ENCODE peak calls at places on chromosome 16, in nine cellular contexts. W, L, K, P, J, R, M, T and N are unnamed samples.

GRCh38 chr16:9153502-9153864 is 62.0 kb downstream of the HAPSTR1 start:
- DNase-seq in P (no peak), R (no peak), J (no peak), K (no peak), W (no peak), M (no peak), L (no peak), T (no peak), N (no peak)

GRCh38 chr16:4472880-4473279 is 1.5 kb downstream of the NMRAL1 start:
- DNase-seq in K (no peak), W (no peak), R (no peak), L (no peak), P (no peak), J (no peak), T (no peak), M (no peak), N (no peak)

GRCh38 chr16:70574595-70575271 is 51.1 kb downstream of the SF3B3 start:
- DNase-seq in W (no peak), P (no peak), T (no peak), J (no peak), R (no peak), K (no peak), M (no peak), L (no peak), N (no peak)

GRCh38 chr16:15557258-15557657 is 85.7 kb downstream of the MARF1 start:
- DNase-seq in K (no peak), M (no peak), P (no peak), R (no peak), J (no peak), L (no peak), W (no peak), T (no peak), N (no peak)

GRCh38 chr16:54928016-54928356 is 2.7 kb upstream of the IRX5 start:
- DNase-seq in R (no peak), T (no peak), P (no peak), W (no peak), K (peak; percentile 24), M (no peak), L (no peak), J (no peak), N (no peak)

GRCh38 chr16:67562918-67563707 is 787 bp downstream of the CTCF start:
- DNase-seq in J (no peak), W (peak; percentile 58), T (peak; percentile 75), P (peak; percentile 78), M (peak; percentile 65), R (peak; percentile 47), L (peak; percentile 68), K (peak; percentile 66), N (peak; percentile 80)

GRCh38 chr16:56515665-56516064 is 4.2 kb downstream of the BBS2 start:
- DNase-seq in K (no peak), J (no peak), R (no peak), T (no peak), L (no peak), P (no peak), W (no peak), M (no peak), N (no peak)

GRCh38 chr16:50208460-50208931 is 55.4 kb downstream of the TENT4B start:
- DNase-seq in J (peak; percentile 10), M (no peak), W (no peak), T (no peak), K (no peak), P (no peak), L (no peak), R (no peak), N (no peak)

GRCh38 chr16:11534262-11534661 is 52.5 kb downstream of the LITAF start:
- DNase-seq in R (no peak), L (no peak), T (no peak), W (no peak), J (no peak), P (no peak), M (no peak), K (no peak), N (no peak)

GRCh38 chr16:7946142-7946541 is 613.5 kb downstream of the RBFOX1 start:
- DNase-seq in T (no peak), J (no peak), K (no peak), W (peak; percentile 27), P (no peak), R (no peak), L (no peak), M (no peak), N (no peak)

GRCh38 chr16:70795513-70795912 is 5.4 kb downstream of the VAC14 start:
- DNase-seq in M (no peak), T (no peak), L (no peak), K (no peak), W (no peak), P (no peak), R (no peak), J (no peak), N (no peak)

GRCh38 chr16:31157136-31157535 is 7.3 kb upstream of the PRSS36 start:
- DNase-seq in M (no peak), R (no peak), W (no peak), L (no peak), K (no peak), P (peak; percentile 70), T (no peak), J (no peak), N (no peak)

GRCh38 chr16:85718682-85719081 is 29.9 kb upstream of the GINS2 start:
- DNase-seq in W (peak; percentile 67), K (no peak), L (no peak), P (no peak), J (no peak), R (no peak), M (no peak), T (no peak), N (peak; percentile 59)

GRCh38 chr16:29789775-29790182 is 772 bp upstream of the KIF22 start:
- DNase-seq in W (no peak), L (no peak), M (no peak), R (no peak), K (peak; percentile 40), P (no peak), T (no peak), J (no peak), N (peak; percentile 58)

GRCh38 chr16:5971106-5971505 is 873.5 kb upstream of the EEF2KMT start:
- DNase-seq in L (no peak), P (no peak), J (no peak), K (no peak), R (no peak), T (no peak), M (no peak), W (no peak), N (no peak)

GRCh38 chr16:495127-495748 is 32.3 kb upstream of the CAPN15 start:
- DNase-seq in K (no peak), T (peak; percentile 23), J (no peak), W (peak; percentile 82), R (no peak), L (no peak), P (no peak), M (no peak), N (peak; percentile 53)

GRCh38 chr16:59108374-59108773 is 374.3 kb upstream of the GOT2 start:
- DNase-seq in M (no peak), K (no peak), L (no peak), R (no peak), J (no peak), T (no peak), P (no peak), W (no peak), N (no peak)

GRCh38 chr16:84663433-84664101 is 15.3 kb downstream of the KLHL36 start:
- DNase-seq in J (no peak), L (no peak), T (no peak), P (no peak), M (no peak), W (no peak), K (no peak), R (no peak), N (no peak)

GRCh38 chr16:8828541-8829165 is 31.0 kb downstream of the PMM2 start:
- DNase-seq in P (no peak), W (no peak), T (no peak), K (no peak), J (no peak), L (no peak), R (no peak), M (no peak), N (no peak)

GRCh38 chr16:50776042-50776441 is 34.2 kb downstream of the CYLD start:
- DNase-seq in M (no peak), L (no peak), K (no peak), P (no peak), T (no peak), W (no peak), J (no peak), R (no peak), N (no peak)

GRCh38 chr16:77117687-77118086 is 73.3 kb upstream of the MON1B start:
- DNase-seq in W (no peak), P (no peak), L (no peak), J (no peak), M (no peak), K (no peak), R (no peak), T (no peak), N (no peak)

GRCh38 chr16:3458278-3458851 is 14.9 kb downstream of the NAA60 start:
- DNase-seq in K (peak; percentile 51), L (no peak), W (no peak), M (no peak), J (no peak), T (no peak), P (no peak), R (no peak), N (peak; percentile 63)

GRCh38 chr16:30032083-30032819 is 1.2 kb upstream of the TLCD3B start:
- DNase-seq in K (peak; percentile 51), T (peak; percentile 65), R (peak; percentile 37), L (no peak), P (no peak), W (peak; percentile 87), J (peak; percentile 24), M (peak; percentile 61), N (peak; percentile 61)

GRCh38 chr16:392450-393027 is 4.5 kb upstream of the NME4 start:
- DNase-seq in M (no peak), J (no peak), R (no peak), L (no peak), K (no peak), T (no peak), W (no peak), P (no peak), N (no peak)

GRCh38 chr16:31382485-31383161 is 10.5 kb upstream of the ITGAD start:
- DNase-seq in T (peak; percentile 68), L (peak; percentile 14), K (no peak), J (peak; percentile 5), W (peak; percentile 83), M (peak; percentile 70), P (peak; percentile 82), R (peak; percentile 37), N (peak; percentile 74)

GRCh38 chr16:8568231-8568617 is 22.1 kb downstream of the TMEM114 start:
- DNase-seq in W (no peak), M (no peak), K (no peak), R (no peak), T (no peak), L (no peak), J (no peak), P (no peak), N (no peak)

GRCh38 chr16:10646581-10647263 is 48.0 kb downstream of the TEKT5 start:
- DNase-seq in R (no peak), W (no peak), P (peak; percentile 74), J (no peak), T (no peak), L (no peak), K (no peak), M (no peak), N (peak; percentile 52)

GRCh38 chr16:27899736-27900135 is 163.8 kb downstream of the GSG1L start:
- DNase-seq in L (no peak), P (no peak), J (no peak), M (no peak), R (no peak), T (no peak), W (no peak), K (no peak), N (no peak)

GRCh38 chr16:89224665-89225064 is 7.2 kb downstream of the ZNF778 start:
- DNase-seq in M (no peak), L (no peak), K (no peak), R (no peak), J (no peak), P (no peak), T (no peak), W (no peak), N (no peak)

GRCh38 chr16:2818278-2818876 is 1.3 kb downstream of the PRSS21 start:
- DNase-seq in T (no peak), J (no peak), W (no peak), L (no peak), R (no peak), P (peak; percentile 29), M (no peak), K (no peak), N (no peak)

GRCh38 chr16:86707581-86707980 is 129.2 kb downstream of the FOXL1 start:
- DNase-seq in T (no peak), M (no peak), W (no peak), P (no peak), R (no peak), K (no peak), L (no peak), J (no peak), N (no peak)